ENCODE peak calls at places on chromosomes 11 and 22, in nine cellular contexts. One of them, this sample, is unnamed.

GRCh38 chr11:58739725-58740430 is 8.1 kb upstream of the GLYAT start:
- DNase-seq in dorsolateral prefrontal cortex: no peak
- DNase-seq in mucosa of descending colon: no peak
- DNase-seq in stimulated activated CD8-positive, alpha-beta memory T cell treated with anti-CD3 and anti-CD28 coated beads, Interleukin-4, amount 100 ng/mL, for 1 hour: no peak
- DNase-seq in activated CD4-positive, alpha-beta T cell treated with anti-CD3 and anti-CD28 coated beads, Interleukin-2, amount 50 U/mL, for 1 hour: no peak
- DNase-seq in activated naive CD4-positive, alpha-beta T cell treated with Interleukin-2 at 50 U/mL for 16 hours: no peak
- DNase-seq in GOT3: no peak
- DNase-seq in non-pigmented ciliary epithelial cell: no peak
- DNase-seq in NCI-H748 treated with DMSO at 0.1 percent for 48 hours: no peak
- DNase-seq in this sample: no peak

GRCh38 chr22:44407404-44408226 is 90.4 kb downstream of the RTL6 start:
- DNase-seq in dorsolateral prefrontal cortex: peak
- DNase-seq in mucosa of descending colon: no peak
- DNase-seq in stimulated activated CD8-positive, alpha-beta memory T cell treated with anti-CD3 and anti-CD28 coated beads, Interleukin-4, amount 100 ng/mL, for 1 hour: no peak
- DNase-seq in activated CD4-positive, alpha-beta T cell treated with anti-CD3 and anti-CD28 coated beads, Interleukin-2, amount 50 U/mL, for 1 hour: no peak
- DNase-seq in activated naive CD4-positive, alpha-beta T cell treated with Interleukin-2 at 50 U/mL for 16 hours: no peak
- DNase-seq in GOT3: no peak
- DNase-seq in non-pigmented ciliary epithelial cell: no peak
- DNase-seq in NCI-H748 treated with DMSO at 0.1 percent for 48 hours: no peak
- DNase-seq in this sample: peak

GRCh38 chr11:67422894-67423293 is 5.4 kb upstream of the RPS6KB2 start:
- DNase-seq in dorsolateral prefrontal cortex: no peak
- DNase-seq in mucosa of descending colon: no peak
- DNase-seq in stimulated activated CD8-positive, alpha-beta memory T cell treated with anti-CD3 and anti-CD28 coated beads, Interleukin-4, amount 100 ng/mL, for 1 hour: no peak
- DNase-seq in activated CD4-positive, alpha-beta T cell treated with anti-CD3 and anti-CD28 coated beads, Interleukin-2, amount 50 U/mL, for 1 hour: no peak
- DNase-seq in activated naive CD4-positive, alpha-beta T cell treated with Interleukin-2 at 50 U/mL for 16 hours: no peak
- DNase-seq in GOT3: no peak
- DNase-seq in non-pigmented ciliary epithelial cell: no peak
- DNase-seq in NCI-H748 treated with DMSO at 0.1 percent for 48 hours: no peak
- DNase-seq in this sample: no peak

GRCh38 chr11:13207665-13208594 is 69.7 kb upstream of the BMAL1 start:
- DNase-seq in dorsolateral prefrontal cortex: no peak
- DNase-seq in mucosa of descending colon: peak
- DNase-seq in stimulated activated CD8-positive, alpha-beta memory T cell treated with anti-CD3 and anti-CD28 coated beads, Interleukin-4, amount 100 ng/mL, for 1 hour: no peak
- DNase-seq in activated CD4-positive, alpha-beta T cell treated with anti-CD3 and anti-CD28 coated beads, Interleukin-2, amount 50 U/mL, for 1 hour: peak
- DNase-seq in activated naive CD4-positive, alpha-beta T cell treated with Interleukin-2 at 50 U/mL for 16 hours: peak
- DNase-seq in GOT3: no peak
- DNase-seq in non-pigmented ciliary epithelial cell: peak
- DNase-seq in NCI-H748 treated with DMSO at 0.1 percent for 48 hours: peak
- DNase-seq in this sample: peak

GRCh38 chr22:47601666-47602065 is 839.2 kb downstream of the TBC1D22A start:
- DNase-seq in dorsolateral prefrontal cortex: no peak
- DNase-seq in mucosa of descending colon: no peak
- DNase-seq in stimulated activated CD8-positive, alpha-beta memory T cell treated with anti-CD3 and anti-CD28 coated beads, Interleukin-4, amount 100 ng/mL, for 1 hour: no peak
- DNase-seq in activated CD4-positive, alpha-beta T cell treated with anti-CD3 and anti-CD28 coated beads, Interleukin-2, amount 50 U/mL, for 1 hour: no peak
- DNase-seq in activated naive CD4-positive, alpha-beta T cell treated with Interleukin-2 at 50 U/mL for 16 hours: no peak
- DNase-seq in GOT3: no peak
- DNase-seq in non-pigmented ciliary epithelial cell: no peak
- DNase-seq in NCI-H748 treated with DMSO at 0.1 percent for 48 hours: no peak
- DNase-seq in this sample: no peak

GRCh38 chr11:125268611-125269010 is 104.1 kb downstream of the PKNOX2 start:
- DNase-seq in dorsolateral prefrontal cortex: no peak
- DNase-seq in mucosa of descending colon: no peak
- DNase-seq in stimulated activated CD8-positive, alpha-beta memory T cell treated with anti-CD3 and anti-CD28 coated beads, Interleukin-4, amount 100 ng/mL, for 1 hour: no peak
- DNase-seq in activated CD4-positive, alpha-beta T cell treated with anti-CD3 and anti-CD28 coated beads, Interleukin-2, amount 50 U/mL, for 1 hour: no peak
- DNase-seq in activated naive CD4-positive, alpha-beta T cell treated with Interleukin-2 at 50 U/mL for 16 hours: no peak
- DNase-seq in GOT3: no peak
- DNase-seq in non-pigmented ciliary epithelial cell: no peak
- DNase-seq in NCI-H748 treated with DMSO at 0.1 percent for 48 hours: no peak
- DNase-seq in this sample: no peak

GRCh38 chr22:42131562-42131961 is 952 bp upstream of the CYP2D6 start:
- DNase-seq in dorsolateral prefrontal cortex: no peak
- DNase-seq in mucosa of descending colon: no peak
- DNase-seq in stimulated activated CD8-positive, alpha-beta memory T cell treated with anti-CD3 and anti-CD28 coated beads, Interleukin-4, amount 100 ng/mL, for 1 hour: no peak
- DNase-seq in activated CD4-positive, alpha-beta T cell treated with anti-CD3 and anti-CD28 coated beads, Interleukin-2, amount 50 U/mL, for 1 hour: no peak
- DNase-seq in activated naive CD4-positive, alpha-beta T cell treated with Interleukin-2 at 50 U/mL for 16 hours: no peak
- DNase-seq in GOT3: no peak
- DNase-seq in non-pigmented ciliary epithelial cell: no peak
- DNase-seq in NCI-H748 treated with DMSO at 0.1 percent for 48 hours: no peak
- DNase-seq in this sample: no peak

GRCh38 chr11:44955019-44955738 is 4.5 kb upstream of the TP53I11 start:
- DNase-seq in dorsolateral prefrontal cortex: no peak
- DNase-seq in mucosa of descending colon: peak
- DNase-seq in stimulated activated CD8-positive, alpha-beta memory T cell treated with anti-CD3 and anti-CD28 coated beads, Interleukin-4, amount 100 ng/mL, for 1 hour: no peak
- DNase-seq in activated CD4-positive, alpha-beta T cell treated with anti-CD3 and anti-CD28 coated beads, Interleukin-2, amount 50 U/mL, for 1 hour: no peak
- DNase-seq in activated naive CD4-positive, alpha-beta T cell treated with Interleukin-2 at 50 U/mL for 16 hours: no peak
- DNase-seq in GOT3: no peak
- DNase-seq in non-pigmented ciliary epithelial cell: peak
- DNase-seq in NCI-H748 treated with DMSO at 0.1 percent for 48 hours: no peak
- DNase-seq in this sample: peak

GRCh38 chr11:69311767-69312385 is 17.9 kb downstream of the MYEOV start:
- DNase-seq in dorsolateral prefrontal cortex: peak
- DNase-seq in mucosa of descending colon: no peak
- DNase-seq in stimulated activated CD8-positive, alpha-beta memory T cell treated with anti-CD3 and anti-CD28 coated beads, Interleukin-4, amount 100 ng/mL, for 1 hour: no peak
- DNase-seq in activated CD4-positive, alpha-beta T cell treated with anti-CD3 and anti-CD28 coated beads, Interleukin-2, amount 50 U/mL, for 1 hour: no peak
- DNase-seq in activated naive CD4-positive, alpha-beta T cell treated with Interleukin-2 at 50 U/mL for 16 hours: no peak
- DNase-seq in GOT3: no peak
- DNase-seq in non-pigmented ciliary epithelial cell: no peak
- DNase-seq in NCI-H748 treated with DMSO at 0.1 percent for 48 hours: peak
- DNase-seq in this sample: no peak

GRCh38 chr11:47986742-47987141 is 6.4 kb downstream of the PTPRJ start:
- DNase-seq in dorsolateral prefrontal cortex: no peak
- DNase-seq in mucosa of descending colon: no peak
- DNase-seq in stimulated activated CD8-positive, alpha-beta memory T cell treated with anti-CD3 and anti-CD28 coated beads, Interleukin-4, amount 100 ng/mL, for 1 hour: no peak
- DNase-seq in activated CD4-positive, alpha-beta T cell treated with anti-CD3 and anti-CD28 coated beads, Interleukin-2, amount 50 U/mL, for 1 hour: no peak
- DNase-seq in activated naive CD4-positive, alpha-beta T cell treated with Interleukin-2 at 50 U/mL for 16 hours: no peak
- DNase-seq in GOT3: no peak
- DNase-seq in non-pigmented ciliary epithelial cell: no peak
- DNase-seq in NCI-H748 treated with DMSO at 0.1 percent for 48 hours: no peak
- DNase-seq in this sample: no peak

GRCh38 chr11:95541715-95542114 is 247.9 kb downstream of the FAM76B start:
- DNase-seq in dorsolateral prefrontal cortex: no peak
- DNase-seq in mucosa of descending colon: no peak
- DNase-seq in stimulated activated CD8-positive, alpha-beta memory T cell treated with anti-CD3 and anti-CD28 coated beads, Interleukin-4, amount 100 ng/mL, for 1 hour: no peak
- DNase-seq in activated CD4-positive, alpha-beta T cell treated with anti-CD3 and anti-CD28 coated beads, Interleukin-2, amount 50 U/mL, for 1 hour: no peak
- DNase-seq in activated naive CD4-positive, alpha-beta T cell treated with Interleukin-2 at 50 U/mL for 16 hours: no peak
- DNase-seq in GOT3: no peak
- DNase-seq in non-pigmented ciliary epithelial cell: no peak
- DNase-seq in NCI-H748 treated with DMSO at 0.1 percent for 48 hours: no peak
- DNase-seq in this sample: no peak

GRCh38 chr11:11148104-11148509 is 204.9 kb downstream of the CSNK2A3 start:
- DNase-seq in dorsolateral prefrontal cortex: no peak
- DNase-seq in mucosa of descending colon: peak
- DNase-seq in stimulated activated CD8-positive, alpha-beta memory T cell treated with anti-CD3 and anti-CD28 coated beads, Interleukin-4, amount 100 ng/mL, for 1 hour: no peak
- DNase-seq in activated CD4-positive, alpha-beta T cell treated with anti-CD3 and anti-CD28 coated beads, Interleukin-2, amount 50 U/mL, for 1 hour: peak
- DNase-seq in activated naive CD4-positive, alpha-beta T cell treated with Interleukin-2 at 50 U/mL for 16 hours: peak
- DNase-seq in GOT3: no peak
- DNase-seq in non-pigmented ciliary epithelial cell: peak
- DNase-seq in NCI-H748 treated with DMSO at 0.1 percent for 48 hours: no peak
- DNase-seq in this sample: peak

GRCh38 chr11:69442807-69443137 is 38.7 kb upstream of the LINC01488 start:
- DNase-seq in dorsolateral prefrontal cortex: peak
- DNase-seq in mucosa of descending colon: peak
- DNase-seq in stimulated activated CD8-positive, alpha-beta memory T cell treated with anti-CD3 and anti-CD28 coated beads, Interleukin-4, amount 100 ng/mL, for 1 hour: no peak
- DNase-seq in activated CD4-positive, alpha-beta T cell treated with anti-CD3 and anti-CD28 coated beads, Interleukin-2, amount 50 U/mL, for 1 hour: no peak
- DNase-seq in activated naive CD4-positive, alpha-beta T cell treated with Interleukin-2 at 50 U/mL for 16 hours: no peak
- DNase-seq in GOT3: no peak
- DNase-seq in non-pigmented ciliary epithelial cell: no peak
- DNase-seq in NCI-H748 treated with DMSO at 0.1 percent for 48 hours: peak
- DNase-seq in this sample: peak

GRCh38 chr11:110286298-110287040 is 9.9 kb downstream of the RDX start:
- DNase-seq in dorsolateral prefrontal cortex: no peak
- DNase-seq in mucosa of descending colon: no peak
- DNase-seq in stimulated activated CD8-positive, alpha-beta memory T cell treated with anti-CD3 and anti-CD28 coated beads, Interleukin-4, amount 100 ng/mL, for 1 hour: no peak
- DNase-seq in activated CD4-positive, alpha-beta T cell treated with anti-CD3 and anti-CD28 coated beads, Interleukin-2, amount 50 U/mL, for 1 hour: no peak
- DNase-seq in activated naive CD4-positive, alpha-beta T cell treated with Interleukin-2 at 50 U/mL for 16 hours: no peak
- DNase-seq in GOT3: no peak
- DNase-seq in non-pigmented ciliary epithelial cell: no peak
- DNase-seq in NCI-H748 treated with DMSO at 0.1 percent for 48 hours: peak
- DNase-seq in this sample: no peak

GRCh38 chr11:102783016-102783415 is 2.6 kb upstream of the MMP10 start:
- DNase-seq in dorsolateral prefrontal cortex: no peak
- DNase-seq in mucosa of descending colon: no peak
- DNase-seq in stimulated activated CD8-positive, alpha-beta memory T cell treated with anti-CD3 and anti-CD28 coated beads, Interleukin-4, amount 100 ng/mL, for 1 hour: no peak
- DNase-seq in activated CD4-positive, alpha-beta T cell treated with anti-CD3 and anti-CD28 coated beads, Interleukin-2, amount 50 U/mL, for 1 hour: no peak
- DNase-seq in activated naive CD4-positive, alpha-beta T cell treated with Interleukin-2 at 50 U/mL for 16 hours: no peak
- DNase-seq in GOT3: no peak
- DNase-seq in non-pigmented ciliary epithelial cell: no peak
- DNase-seq in NCI-H748 treated with DMSO at 0.1 percent for 48 hours: no peak
- DNase-seq in this sample: no peak

GRCh38 chr11:27471067-27471587 is 1.5 kb downstream of the LGR4 start:
- DNase-seq in dorsolateral prefrontal cortex: no peak
- DNase-seq in mucosa of descending colon: peak
- DNase-seq in stimulated activated CD8-positive, alpha-beta memory T cell treated with anti-CD3 and anti-CD28 coated beads, Interleukin-4, amount 100 ng/mL, for 1 hour: no peak
- DNase-seq in activated CD4-positive, alpha-beta T cell treated with anti-CD3 and anti-CD28 coated beads, Interleukin-2, amount 50 U/mL, for 1 hour: no peak
- DNase-seq in activated naive CD4-positive, alpha-beta T cell treated with Interleukin-2 at 50 U/mL for 16 hours: no peak
- DNase-seq in GOT3: no peak
- DNase-seq in non-pigmented ciliary epithelial cell: no peak
- DNase-seq in NCI-H748 treated with DMSO at 0.1 percent for 48 hours: peak
- DNase-seq in this sample: no peak

GRCh38 chr11:114956565-114956964 is 278.2 kb downstream of the NXPE2 start:
- DNase-seq in dorsolateral prefrontal cortex: no peak
- DNase-seq in mucosa of descending colon: no peak
- DNase-seq in stimulated activated CD8-positive, alpha-beta memory T cell treated with anti-CD3 and anti-CD28 coated beads, Interleukin-4, amount 100 ng/mL, for 1 hour: no peak
- DNase-seq in activated CD4-positive, alpha-beta T cell treated with anti-CD3 and anti-CD28 coated beads, Interleukin-2, amount 50 U/mL, for 1 hour: no peak
- DNase-seq in activated naive CD4-positive, alpha-beta T cell treated with Interleukin-2 at 50 U/mL for 16 hours: no peak
- DNase-seq in GOT3: no peak
- DNase-seq in non-pigmented ciliary epithelial cell: no peak
- DNase-seq in NCI-H748 treated with DMSO at 0.1 percent for 48 hours: no peak
- DNase-seq in this sample: no peak

GRCh38 chr11:118290923-118291322 is 13.6 kb upstream of the CD3E start:
- DNase-seq in dorsolateral prefrontal cortex: no peak
- DNase-seq in mucosa of descending colon: peak
- DNase-seq in stimulated activated CD8-positive, alpha-beta memory T cell treated with anti-CD3 and anti-CD28 coated beads, Interleukin-4, amount 100 ng/mL, for 1 hour: no peak
- DNase-seq in activated CD4-positive, alpha-beta T cell treated with anti-CD3 and anti-CD28 coated beads, Interleukin-2, amount 50 U/mL, for 1 hour: no peak
- DNase-seq in activated naive CD4-positive, alpha-beta T cell treated with Interleukin-2 at 50 U/mL for 16 hours: peak
- DNase-seq in GOT3: no peak
- DNase-seq in non-pigmented ciliary epithelial cell: no peak
- DNase-seq in NCI-H748 treated with DMSO at 0.1 percent for 48 hours: peak
- DNase-seq in this sample: no peak

GRCh38 chr11:1553808-1554594 is 18.1 kb downstream of the DUSP8 start:
- DNase-seq in dorsolateral prefrontal cortex: no peak
- DNase-seq in mucosa of descending colon: peak
- DNase-seq in stimulated activated CD8-positive, alpha-beta memory T cell treated with anti-CD3 and anti-CD28 coated beads, Interleukin-4, amount 100 ng/mL, for 1 hour: no peak
- DNase-seq in activated CD4-positive, alpha-beta T cell treated with anti-CD3 and anti-CD28 coated beads, Interleukin-2, amount 50 U/mL, for 1 hour: no peak
- DNase-seq in activated naive CD4-positive, alpha-beta T cell treated with Interleukin-2 at 50 U/mL for 16 hours: no peak
- DNase-seq in GOT3: no peak
- DNase-seq in non-pigmented ciliary epithelial cell: no peak
- DNase-seq in NCI-H748 treated with DMSO at 0.1 percent for 48 hours: peak
- DNase-seq in this sample: no peak

GRCh38 chr22:21632237-21632895 is at the start of gene CCDC116:
- DNase-seq in dorsolateral prefrontal cortex: no peak
- DNase-seq in mucosa of descending colon: peak
- DNase-seq in stimulated activated CD8-positive, alpha-beta memory T cell treated with anti-CD3 and anti-CD28 coated beads, Interleukin-4, amount 100 ng/mL, for 1 hour: no peak
- DNase-seq in activated CD4-positive, alpha-beta T cell treated with anti-CD3 and anti-CD28 coated beads, Interleukin-2, amount 50 U/mL, for 1 hour: peak
- DNase-seq in activated naive CD4-positive, alpha-beta T cell treated with Interleukin-2 at 50 U/mL for 16 hours: peak
- DNase-seq in GOT3: no peak
- DNase-seq in non-pigmented ciliary epithelial cell: no peak
- DNase-seq in NCI-H748 treated with DMSO at 0.1 percent for 48 hours: peak
- DNase-seq in this sample: no peak

GRCh38 chr11:134587345-134587744 is 175.3 kb upstream of the B3GAT1 start:
- DNase-seq in dorsolateral prefrontal cortex: no peak
- DNase-seq in mucosa of descending colon: no peak
- DNase-seq in stimulated activated CD8-positive, alpha-beta memory T cell treated with anti-CD3 and anti-CD28 coated beads, Interleukin-4, amount 100 ng/mL, for 1 hour: no peak
- DNase-seq in activated CD4-positive, alpha-beta T cell treated with anti-CD3 and anti-CD28 coated beads, Interleukin-2, amount 50 U/mL, for 1 hour: no peak
- DNase-seq in activated naive CD4-positive, alpha-beta T cell treated with Interleukin-2 at 50 U/mL for 16 hours: no peak
- DNase-seq in GOT3: no peak
- DNase-seq in non-pigmented ciliary epithelial cell: no peak
- DNase-seq in NCI-H748 treated with DMSO at 0.1 percent for 48 hours: no peak
- DNase-seq in this sample: no peak

GRCh38 chr11:34783816-34784317 is 132.3 kb downstream of the APIP start:
- DNase-seq in dorsolateral prefrontal cortex: no peak
- DNase-seq in mucosa of descending colon: no peak
- DNase-seq in stimulated activated CD8-positive, alpha-beta memory T cell treated with anti-CD3 and anti-CD28 coated beads, Interleukin-4, amount 100 ng/mL, for 1 hour: no peak
- DNase-seq in activated CD4-positive, alpha-beta T cell treated with anti-CD3 and anti-CD28 coated beads, Interleukin-2, amount 50 U/mL, for 1 hour: no peak
- DNase-seq in activated naive CD4-positive, alpha-beta T cell treated with Interleukin-2 at 50 U/mL for 16 hours: no peak
- DNase-seq in GOT3: no peak
- DNase-seq in non-pigmented ciliary epithelial cell: no peak
- DNase-seq in NCI-H748 treated with DMSO at 0.1 percent for 48 hours: no peak
- DNase-seq in this sample: no peak

GRCh38 chr11:17508306-17508705 is 31.7 kb upstream of the ABCC8 start:
- DNase-seq in dorsolateral prefrontal cortex: no peak
- DNase-seq in mucosa of descending colon: no peak
- DNase-seq in stimulated activated CD8-positive, alpha-beta memory T cell treated with anti-CD3 and anti-CD28 coated beads, Interleukin-4, amount 100 ng/mL, for 1 hour: no peak
- DNase-seq in activated CD4-positive, alpha-beta T cell treated with anti-CD3 and anti-CD28 coated beads, Interleukin-2, amount 50 U/mL, for 1 hour: no peak
- DNase-seq in activated naive CD4-positive, alpha-beta T cell treated with Interleukin-2 at 50 U/mL for 16 hours: no peak
- DNase-seq in GOT3: no peak
- DNase-seq in non-pigmented ciliary epithelial cell: no peak
- DNase-seq in NCI-H748 treated with DMSO at 0.1 percent for 48 hours: no peak
- DNase-seq in this sample: no peak

GRCh38 chr22:47072642-47072967 is 310.2 kb downstream of the TBC1D22A start:
- DNase-seq in dorsolateral prefrontal cortex: no peak
- DNase-seq in mucosa of descending colon: no peak
- DNase-seq in stimulated activated CD8-positive, alpha-beta memory T cell treated with anti-CD3 and anti-CD28 coated beads, Interleukin-4, amount 100 ng/mL, for 1 hour: no peak
- DNase-seq in activated CD4-positive, alpha-beta T cell treated with anti-CD3 and anti-CD28 coated beads, Interleukin-2, amount 50 U/mL, for 1 hour: no peak
- DNase-seq in activated naive CD4-positive, alpha-beta T cell treated with Interleukin-2 at 50 U/mL for 16 hours: no peak
- DNase-seq in GOT3: no peak
- DNase-seq in non-pigmented ciliary epithelial cell: no peak
- DNase-seq in NCI-H748 treated with DMSO at 0.1 percent for 48 hours: no peak
- DNase-seq in this sample: no peak

GRCh38 chr22:37177221-37177620 is 10.8 kb downstream of the C1QTNF6 start:
- DNase-seq in dorsolateral prefrontal cortex: peak
- DNase-seq in mucosa of descending colon: no peak
- DNase-seq in stimulated activated CD8-positive, alpha-beta memory T cell treated with anti-CD3 and anti-CD28 coated beads, Interleukin-4, amount 100 ng/mL, for 1 hour: no peak
- DNase-seq in activated CD4-positive, alpha-beta T cell treated with anti-CD3 and anti-CD28 coated beads, Interleukin-2, amount 50 U/mL, for 1 hour: no peak
- DNase-seq in activated naive CD4-positive, alpha-beta T cell treated with Interleukin-2 at 50 U/mL for 16 hours: no peak
- DNase-seq in GOT3: no peak
- DNase-seq in non-pigmented ciliary epithelial cell: no peak
- DNase-seq in NCI-H748 treated with DMSO at 0.1 percent for 48 hours: no peak
- DNase-seq in this sample: peak

GRCh38 chr11:60840711-60841430 is 1.0 kb upstream of the CCDC86 start:
- DNase-seq in dorsolateral prefrontal cortex: no peak
- DNase-seq in mucosa of descending colon: peak
- DNase-seq in stimulated activated CD8-positive, alpha-beta memory T cell treated with anti-CD3 and anti-CD28 coated beads, Interleukin-4, amount 100 ng/mL, for 1 hour: no peak
- DNase-seq in activated CD4-positive, alpha-beta T cell treated with anti-CD3 and anti-CD28 coated beads, Interleukin-2, amount 50 U/mL, for 1 hour: no peak
- DNase-seq in activated naive CD4-positive, alpha-beta T cell treated with Interleukin-2 at 50 U/mL for 16 hours: no peak
- DNase-seq in GOT3: no peak
- DNase-seq in non-pigmented ciliary epithelial cell: peak
- DNase-seq in NCI-H748 treated with DMSO at 0.1 percent for 48 hours: no peak
- DNase-seq in this sample: peak

GRCh38 chr11:75024764-75025211 is 36.1 kb downstream of the NEU3 start:
- DNase-seq in dorsolateral prefrontal cortex: peak
- DNase-seq in mucosa of descending colon: no peak
- DNase-seq in stimulated activated CD8-positive, alpha-beta memory T cell treated with anti-CD3 and anti-CD28 coated beads, Interleukin-4, amount 100 ng/mL, for 1 hour: no peak
- DNase-seq in activated CD4-positive, alpha-beta T cell treated with anti-CD3 and anti-CD28 coated beads, Interleukin-2, amount 50 U/mL, for 1 hour: no peak
- DNase-seq in activated naive CD4-positive, alpha-beta T cell treated with Interleukin-2 at 50 U/mL for 16 hours: no peak
- DNase-seq in GOT3: no peak
- DNase-seq in non-pigmented ciliary epithelial cell: no peak
- DNase-seq in NCI-H748 treated with DMSO at 0.1 percent for 48 hours: no peak
- DNase-seq in this sample: no peak

GRCh38 chr11:88101881-88102594 is 73.2 kb downstream of the RAB38 start:
- DNase-seq in dorsolateral prefrontal cortex: no peak
- DNase-seq in mucosa of descending colon: no peak
- DNase-seq in stimulated activated CD8-positive, alpha-beta memory T cell treated with anti-CD3 and anti-CD28 coated beads, Interleukin-4, amount 100 ng/mL, for 1 hour: no peak
- DNase-seq in activated CD4-positive, alpha-beta T cell treated with anti-CD3 and anti-CD28 coated beads, Interleukin-2, amount 50 U/mL, for 1 hour: no peak
- DNase-seq in activated naive CD4-positive, alpha-beta T cell treated with Interleukin-2 at 50 U/mL for 16 hours: no peak
- DNase-seq in GOT3: no peak
- DNase-seq in non-pigmented ciliary epithelial cell: no peak
- DNase-seq in NCI-H748 treated with DMSO at 0.1 percent for 48 hours: no peak
- DNase-seq in this sample: no peak

GRCh38 chr22:26751217-26751616 is 93.8 kb downstream of the MIAT start:
- DNase-seq in dorsolateral prefrontal cortex: no peak
- DNase-seq in mucosa of descending colon: no peak
- DNase-seq in stimulated activated CD8-positive, alpha-beta memory T cell treated with anti-CD3 and anti-CD28 coated beads, Interleukin-4, amount 100 ng/mL, for 1 hour: no peak
- DNase-seq in activated CD4-positive, alpha-beta T cell treated with anti-CD3 and anti-CD28 coated beads, Interleukin-2, amount 50 U/mL, for 1 hour: no peak
- DNase-seq in activated naive CD4-positive, alpha-beta T cell treated with Interleukin-2 at 50 U/mL for 16 hours: no peak
- DNase-seq in GOT3: no peak
- DNase-seq in non-pigmented ciliary epithelial cell: no peak
- DNase-seq in NCI-H748 treated with DMSO at 0.1 percent for 48 hours: no peak
- DNase-seq in this sample: no peak

GRCh38 chr22:38947321-38948112 is 9.9 kb upstream of the APOBEC3A start:
- DNase-seq in dorsolateral prefrontal cortex: no peak
- DNase-seq in mucosa of descending colon: no peak
- DNase-seq in stimulated activated CD8-positive, alpha-beta memory T cell treated with anti-CD3 and anti-CD28 coated beads, Interleukin-4, amount 100 ng/mL, for 1 hour: no peak
- DNase-seq in activated CD4-positive, alpha-beta T cell treated with anti-CD3 and anti-CD28 coated beads, Interleukin-2, amount 50 U/mL, for 1 hour: no peak
- DNase-seq in activated naive CD4-positive, alpha-beta T cell treated with Interleukin-2 at 50 U/mL for 16 hours: no peak
- DNase-seq in GOT3: no peak
- DNase-seq in non-pigmented ciliary epithelial cell: no peak
- DNase-seq in NCI-H748 treated with DMSO at 0.1 percent for 48 hours: no peak
- DNase-seq in this sample: no peak

GRCh38 chr11:126523441-126523840 is 168.0 kb downstream of the ST3GAL4 start:
- DNase-seq in dorsolateral prefrontal cortex: no peak
- DNase-seq in mucosa of descending colon: no peak
- DNase-seq in stimulated activated CD8-positive, alpha-beta memory T cell treated with anti-CD3 and anti-CD28 coated beads, Interleukin-4, amount 100 ng/mL, for 1 hour: no peak
- DNase-seq in activated CD4-positive, alpha-beta T cell treated with anti-CD3 and anti-CD28 coated beads, Interleukin-2, amount 50 U/mL, for 1 hour: no peak
- DNase-seq in activated naive CD4-positive, alpha-beta T cell treated with Interleukin-2 at 50 U/mL for 16 hours: no peak
- DNase-seq in GOT3: no peak
- DNase-seq in non-pigmented ciliary epithelial cell: no peak
- DNase-seq in NCI-H748 treated with DMSO at 0.1 percent for 48 hours: no peak
- DNase-seq in this sample: no peak

This sample was measured in left ventricle myocardium superior.